ENCODE peak calls at places on chromosomes 6 and 20, in seven cellular contexts. V is tibial nerve, N is IMR-90, J is testis, S is breast epithelium, I is transverse colon, L is body of pancreas. X is an unnamed sample.

GRCh38 chr6:90445533-90446108 is 141.3 kb downstream of the MAP3K7 start:
- DNase-seq in L (no peak), I (no peak), N (no peak), S (no peak), J (no peak), V (no peak), X (no peak)

GRCh38 chr6:133262804-133263203 is 21.6 kb downstream of the EYA4 start:
- DNase-seq in N (no peak), J (no peak), L (no peak), S (no peak), I (no peak), V (no peak), X (peak; percentile 52)

GRCh38 chr20:36591854-36592641 is 13.5 kb upstream of the RAB5IF start:
- DNase-seq in V (no peak), J (no peak), L (peak; percentile 31), N (peak; percentile 51), I (no peak), S (no peak), X (no peak)

GRCh38 chr6:150799276-150799805 is 66.2 kb upstream of the MTHFD1L start:
- DNase-seq in S (no peak), I (no peak), N (no peak), J (no peak), V (no peak), L (no peak), X (no peak)

GRCh38 chr20:57957397-57958049 is 247.7 kb upstream of the PMEPA1 start:
- DNase-seq in S (no peak), V (no peak), N (no peak), I (no peak), J (no peak), L (no peak), X (no peak)

GRCh38 chr6:149766156-149766768 is 16.7 kb downstream of the PCMT1 start:
- DNase-seq in J (peak; percentile 42), I (no peak), L (no peak), S (no peak), N (peak; percentile 61), V (no peak), X (no peak)

GRCh38 chr20:41136336-41136694 is 1.0 kb upstream of the PLCG1 start:
- DNase-seq in V (no peak), S (no peak), J (no peak), N (no peak), I (no peak), L (no peak), X (no peak)

GRCh38 chr6:152605342-152605741 is 31.8 kb downstream of the SYNE1 start:
- DNase-seq in V (no peak), I (no peak), J (no peak), S (no peak), L (no peak), N (peak; percentile 58), X (no peak)

GRCh38 chr6:139371421-139372253 is 2.8 kb downstream of the CITED2 start:
- DNase-seq in L (no peak), I (no peak), N (peak; percentile 50), J (no peak), S (no peak), V (no peak), X (no peak)

GRCh38 chr6:72650081-72650745 is 28.3 kb downstream of the KCNQ5 start:
- DNase-seq in N (peak; percentile 19), J (no peak), V (no peak), L (no peak), I (no peak), S (no peak), X (no peak)

GRCh38 chr20:64254571-64255360 is 782 bp upstream of the PCMTD2 start:
- DNase-seq in V (no peak), L (no peak), J (no peak), N (no peak), S (peak; percentile 15), I (no peak), X (no peak)

GRCh38 chr6:30890646-30891449 is 6.5 kb downstream of the DDR1 start:
- DNase-seq in V (no peak), L (no peak), N (no peak), J (no peak), S (no peak), I (no peak), X (no peak)

GRCh38 chr6:161140554-161140875 is 133.3 kb downstream of the AGPAT4 start:
- DNase-seq in L (no peak), V (no peak), S (peak; percentile 7), N (no peak), J (no peak), I (no peak), X (no peak)

GRCh38 chr6:166916824-166917223 is 39.5 kb downstream of the RNASET2 start:
- DNase-seq in V (no peak), N (no peak), J (no peak), L (no peak), S (no peak), I (no peak), X (no peak)

GRCh38 chr6:22068561-22069346 is 228.1 kb downstream of the PRL start:
- DNase-seq in L (no peak), S (no peak), V (no peak), N (no peak), I (no peak), J (no peak), X (no peak)

GRCh38 chr6:40978687-40979289 is 60.2 kb downstream of the UNC5CL start:
- DNase-seq in N (no peak), S (no peak), V (no peak), I (no peak), J (no peak), L (no peak), X (no peak)

GRCh38 chr20:5680227-5680626 is 70.0 kb upstream of the SHLD1 start:
- DNase-seq in N (peak; percentile 11), J (no peak), I (no peak), S (no peak), L (no peak), V (no peak), X (no peak)

GRCh38 chr6:148497256-148497655 is 154.6 kb downstream of the SASH1 start:
- DNase-seq in V (no peak), N (peak; percentile 75), S (no peak), L (no peak), I (no peak), J (no peak), X (no peak)

GRCh38 chr20:45969712-45970634 is 2.0 kb downstream of the ZNF335 start:
- DNase-seq in L (peak; percentile 37), N (peak; percentile 64), I (peak; percentile 19), V (no peak), J (peak; percentile 62), S (no peak), X (peak; percentile 26)

DNA sequence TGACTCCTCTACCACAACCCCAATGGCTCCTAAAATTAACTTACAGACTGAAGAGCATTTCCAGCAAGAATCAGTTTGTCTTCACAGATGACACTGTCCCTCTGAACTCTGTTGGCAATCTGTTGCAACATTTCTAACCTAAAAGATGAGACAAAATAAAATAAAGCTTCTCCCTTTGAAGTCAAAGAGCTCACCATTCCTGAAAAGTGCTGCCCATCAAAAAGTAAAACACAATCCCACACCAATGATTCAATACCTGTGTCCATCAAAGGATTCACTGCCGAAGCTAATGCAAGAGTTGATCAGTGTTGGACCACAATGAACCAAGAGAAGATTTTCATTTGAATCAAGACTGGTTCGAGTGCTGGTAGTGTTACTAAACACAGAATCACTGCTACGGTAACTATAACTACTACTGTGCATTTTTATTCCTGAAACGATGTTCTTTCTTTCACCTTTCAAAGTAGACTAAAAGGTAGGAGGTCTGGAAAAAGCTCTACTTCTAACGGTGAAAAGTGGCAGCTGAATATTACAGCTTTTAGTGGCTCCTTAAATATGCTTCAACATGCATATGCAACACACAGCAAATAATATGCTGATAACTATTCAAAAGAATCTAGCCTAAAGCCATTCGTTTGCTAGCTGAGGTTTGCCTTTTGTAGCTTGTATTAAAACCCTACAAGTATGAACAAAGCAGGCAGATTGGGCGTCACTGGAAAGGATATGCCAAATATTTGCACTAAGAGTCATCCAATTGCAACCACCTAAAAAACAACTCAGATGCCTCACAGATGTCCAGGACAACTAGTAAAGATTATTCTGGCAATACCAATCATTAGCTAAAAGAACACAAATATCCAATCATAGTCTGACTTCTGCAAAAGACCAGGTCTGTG is at the start of gene DST:
- DNase-seq in J (no peak), L (no peak), N (peak; percentile 95), S (peak; percentile 69), I (no peak), V (no peak), X (no peak)
- H3K4me3 ChIP-seq in J (no peak within 1 kb of the TSS), L (no peak within 1 kb of the TSS), N (no peak within 1 kb of the TSS), S (no peak within 1 kb of the TSS), I (no peak within 1 kb of the TSS), V (no peak within 1 kb of the TSS), X (no peak within 1 kb of the TSS)

DNA sequence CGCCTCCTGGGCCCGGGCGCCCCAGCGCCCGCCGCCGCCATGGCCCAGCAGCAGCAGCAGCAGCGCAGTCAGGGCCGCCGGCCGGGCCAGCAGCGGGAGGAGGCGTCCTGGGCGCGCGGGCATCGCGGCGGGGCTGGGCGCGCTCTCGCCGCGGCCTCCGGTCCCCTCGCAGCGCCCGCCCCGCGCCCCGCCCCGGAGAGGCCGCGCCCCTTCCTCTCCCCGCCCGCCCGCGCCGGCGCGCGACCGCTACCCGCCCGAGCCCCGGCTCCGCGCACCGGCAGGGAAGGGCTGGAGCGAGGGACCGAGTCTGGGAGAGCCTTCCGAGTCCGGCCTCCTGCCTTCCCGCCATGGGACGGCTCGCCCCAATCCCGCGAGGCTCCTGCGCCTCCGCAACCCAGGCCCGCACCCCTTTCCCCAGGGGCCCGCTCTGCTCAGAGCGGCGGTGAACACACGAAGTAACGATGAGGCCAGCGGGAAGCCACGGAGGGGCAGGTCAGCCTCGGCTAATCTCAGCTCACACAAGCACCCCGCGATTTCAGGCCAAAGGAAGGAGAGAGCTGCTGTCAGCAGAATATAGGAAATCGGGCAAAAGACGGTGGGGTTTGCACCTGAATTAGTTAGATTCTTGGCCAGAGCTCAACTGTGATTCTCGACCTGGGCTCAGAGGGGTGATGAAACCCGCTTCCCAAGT is at the start of gene TXNDC5:
- DNase-seq in S (peak; percentile 36), I (peak; percentile 86), N (peak; percentile 62), J (peak; percentile 81), L (peak; percentile 81), V (peak; percentile 62), X (peak; percentile 91)
- TF ChIP-seq POLR2A in S (no peak), I (no peak), N (no peak), J (no peak), L (no peak), V (peak; percentile 40), X (no peak)

GRCh38 chr6:63353282-63353630 is 33.5 kb upstream of the LGSN start:
- DNase-seq in L (no peak), S (no peak), N (no peak), J (no peak), I (no peak), V (no peak), X (no peak)
- H3K4me3 ChIP-seq in L (no peak overlapping the region), S (no peak overlapping the region), N (no peak overlapping the region), J (no peak overlapping the region), I (no peak overlapping the region), V (no peak overlapping the region), X (no peak overlapping the region)

GRCh38 chr6:36380166-36380565 is 7.3 kb downstream of the ETV7 start:
- DNase-seq in N (no peak), L (no peak), V (no peak), S (no peak), I (no peak), J (no peak), X (no peak)

GRCh38 chr6:36382976-36383375 is 4.5 kb downstream of the ETV7 start:
- DNase-seq in I (no peak), J (no peak), S (no peak), V (no peak), L (no peak), N (no peak), X (no peak)

GRCh38 chr6:36383608-36384007 is 3.9 kb downstream of the ETV7 start:
- DNase-seq in I (no peak), L (no peak), J (no peak), V (no peak), S (no peak), N (no peak), X (no peak)

GRCh38 chr6:36384095-36384494 is 3.4 kb downstream of the ETV7 start:
- DNase-seq in S (no peak), L (no peak), I (no peak), N (no peak), V (no peak), J (no peak), X (no peak)

GRCh38 chr6:36381502-36382389 is 5.7 kb downstream of the ETV7 start:
- DNase-seq in V (no peak), J (no peak), I (no peak), N (no peak), S (no peak), L (no peak), X (no peak)
- TF ChIP-seq POLR2A in V (no peak), J (no peak), I (no peak), N (no peak), S (no peak), L (no peak), X (no peak)

X was measured in heart left ventricle.